ENCODE peak calls at places on chromosomes 13 and 19, in five cellular contexts. G, B, U, O and Q are unnamed samples.

GRCh38 chr13:72782717-72783116 is 784 bp downstream of the PIBF1 start:
- DNase-seq in U (no peak), G (no peak), O (peak; percentile 11), B (no peak), Q (no peak)

GRCh38 chr13:97710797-97711196 is 242.7 kb upstream of the IPO5 start:
- DNase-seq in B (no peak), O (peak; percentile 30), G (no peak), U (no peak), Q (no peak)

GRCh38 chr13:91740811-91741210 is 342.4 kb downstream of the GPC5 start:
- DNase-seq in O (no peak), U (no peak), B (no peak), G (no peak), Q (no peak)

GRCh38 chr19:33273881-33274662 is 28.3 kb downstream of the CEBPA start:
- DNase-seq in O (peak; percentile 57), G (peak; percentile 91), B (peak; percentile 17), U (peak; percentile 62), Q (no peak)

GRCh38 chr13:37141011-37141410 is 35.5 kb upstream of the CSNK1A1L start:
- DNase-seq in U (no peak), O (no peak), G (no peak), B (no peak), Q (no peak)

GRCh38 chr19:2550431-2551171 is 74.7 kb downstream of the GADD45B start:
- DNase-seq in B (no peak), U (no peak), O (no peak), G (no peak), Q (no peak)

GRCh38 chr19:20776083-20777076 is at the start of gene ZNF66:
- DNase-seq in U (peak; percentile 83), O (peak; percentile 65), G (peak; percentile 95), B (peak; percentile 90), Q (peak; percentile 71)

GRCh38 chr19:35710784-35711723 is 6.7 kb downstream of the ZBTB32 start:
- DNase-seq in G (no peak), B (no peak), U (no peak), O (no peak), Q (peak; percentile 60)

GRCh38 chr13:99429670-99430069 is 71.6 kb upstream of the TM9SF2 start:
- DNase-seq in O (no peak), U (no peak), B (no peak), G (no peak), Q (no peak)

GRCh38 chr19:12896460-12896859 is 5.5 kb downstream of the GCDH start:
- DNase-seq in G (no peak), U (no peak), O (no peak), B (no peak), Q (no peak)

GRCh38 chr19:38695319-38695683 is 47.9 kb downstream of the ACTN4 start:
- DNase-seq in B (no peak), O (no peak), G (no peak), U (no peak), Q (no peak)

GRCh38 chr19:48558018-48558684 is 6.2 kb downstream of the SULT2B1 start:
- DNase-seq in B (no peak), U (no peak), O (peak; percentile 73), G (peak; percentile 81), Q (no peak)

GRCh38 chr19:8884416-8884815 is 52.2 kb downstream of the MBD3L1 start:
- DNase-seq in U (no peak), O (no peak), B (no peak), G (no peak), Q (no peak)

GRCh38 chr19:3115916-3116602 is 19.8 kb upstream of the GNA15 start:
- DNase-seq in G (no peak), B (no peak), U (no peak), O (no peak), Q (no peak)

GRCh38 chr13:32650705-32651311 is 64.6 kb downstream of the PDS5B start:
- DNase-seq in G (peak; percentile 58), U (peak; percentile 18), O (peak; percentile 53), B (peak; percentile 47), Q (no peak)

GRCh38 chr13:28528848-28529247 is 33.9 kb upstream of the FLT1 start:
- DNase-seq in G (no peak), O (no peak), U (no peak), B (no peak), Q (no peak)

GRCh38 chr13:64697226-64697625 is 2532.9 kb downstream of the PCDH9 start:
- DNase-seq in G (no peak), U (no peak), B (no peak), O (no peak), Q (no peak)

GRCh38 chr19:42512743-42513304 is 15.5 kb downstream of the CEACAM1 start:
- DNase-seq in U (no peak), O (no peak), G (no peak), B (peak; percentile 11), Q (peak; percentile 38)

GRCh38 chr19:29084266-29084665 is 128.7 kb downstream of the UQCRFS1 start:
- DNase-seq in B (no peak), G (peak; percentile 71), O (peak; percentile 13), U (no peak), Q (no peak)

GRCh38 chr19:11064831-11065303 is 24.4 kb upstream of the LDLR start:
- DNase-seq in G (peak; percentile 35), O (no peak), B (no peak), U (no peak), Q (no peak)

GRCh38 chr19:42217522-42218442 is at the start of gene DEDD2:
- DNase-seq in O (peak; percentile 97), G (peak; percentile 97), U (peak; percentile 93), B (peak; percentile 99), Q (peak; percentile 95)

GRCh38 chr19:32599736-32600157 is 18.8 kb downstream of the PDCD5 start:
- DNase-seq in U (peak; percentile 15), O (no peak), G (peak; percentile 75), B (peak; percentile 23), Q (peak; percentile 29)

GRCh38 chr19:19224852-19225494 is 13.2 kb downstream of the NCAN start:
- DNase-seq in O (peak; percentile 72), U (peak; percentile 8), G (peak; percentile 78), B (peak; percentile 68), Q (peak; percentile 74)

GRCh38 chr19:873084-874019 is 13.9 kb downstream of the CFD start:
- DNase-seq in U (peak; percentile 31), O (no peak), G (peak; percentile 56), B (peak; percentile 43), Q (peak; percentile 58)

GRCh38 chr19:15241259-15241658 is 9.0 kb upstream of the EPHX3 start:
- DNase-seq in O (no peak), G (no peak), B (no peak), U (no peak), Q (no peak)